ENCODE peak calls at places on chromosomes 1 and 21, in nine cellular contexts. One of them, this sample, is unnamed.

GRCh38 chr21:42819861-42820512 is 59.4 kb downstream of the WDR4 start:
- DNase-seq in right atrium auricular region: no peak
- DNase-seq in CD8-positive, alpha-beta memory T cell: no peak
- DNase-seq in heart right ventricle: no peak
- DNase-seq in AG04450: no peak
- DNase-seq in K562: no peak
- DNase-seq in left lung: no peak
- DNase-seq in heart left ventricle: no peak
- DNase-seq in naive thymus-derived CD4-positive, alpha-beta T cell: no peak
- DNase-seq in this sample: no peak

GRCh38 chr1:2020310-2020655 is 1.1 kb downstream of the GABRD start:
- DNase-seq in heart left ventricle: no peak
- DNase-seq in AG04450: no peak
- DNase-seq in heart right ventricle: no peak
- DNase-seq in K562: no peak
- DNase-seq in CD8-positive, alpha-beta memory T cell: no peak
- DNase-seq in left lung: peak; percentile 43
- DNase-seq in right atrium auricular region: no peak
- DNase-seq in naive thymus-derived CD4-positive, alpha-beta T cell: no peak
- DNase-seq in this sample: no peak

GRCh38 chr1:212967767-212968166 is 17.4 kb downstream of the VASH2 start:
- DNase-seq in left lung: no peak
- DNase-seq in K562: peak; percentile 84
- DNase-seq in right atrium auricular region: no peak
- DNase-seq in heart right ventricle: no peak
- DNase-seq in CD8-positive, alpha-beta memory T cell: no peak
- DNase-seq in naive thymus-derived CD4-positive, alpha-beta T cell: no peak
- DNase-seq in AG04450: no peak
- DNase-seq in heart left ventricle: no peak
- DNase-seq in this sample: no peak

GRCh38 chr1:153833171-153833570 is 58.0 kb downstream of the SLC27A3 start:
- DNase-seq in naive thymus-derived CD4-positive, alpha-beta T cell: no peak
- DNase-seq in right atrium auricular region: no peak
- DNase-seq in heart right ventricle: no peak
- DNase-seq in left lung: no peak
- DNase-seq in AG04450: no peak
- DNase-seq in CD8-positive, alpha-beta memory T cell: no peak
- DNase-seq in K562: no peak
- DNase-seq in heart left ventricle: no peak
- DNase-seq in this sample: no peak

GRCh38 chr1:228072658-228073043 is 9.9 kb upstream of the ARF1 start:
- DNase-seq in CD8-positive, alpha-beta memory T cell: no peak
- DNase-seq in left lung: no peak
- DNase-seq in heart right ventricle: no peak
- DNase-seq in right atrium auricular region: no peak
- DNase-seq in naive thymus-derived CD4-positive, alpha-beta T cell: no peak
- DNase-seq in K562: no peak
- DNase-seq in heart left ventricle: peak; percentile 17
- DNase-seq in AG04450: no peak
- DNase-seq in this sample: peak; percentile 7

GRCh38 chr1:66468712-66469111 is 65.2 kb upstream of the SGIP1 start:
- DNase-seq in K562: no peak
- DNase-seq in naive thymus-derived CD4-positive, alpha-beta T cell: no peak
- DNase-seq in AG04450: no peak
- DNase-seq in right atrium auricular region: no peak
- DNase-seq in left lung: no peak
- DNase-seq in heart left ventricle: no peak
- DNase-seq in CD8-positive, alpha-beta memory T cell: no peak
- DNase-seq in heart right ventricle: no peak
- DNase-seq in this sample: no peak

GRCh38 chr1:232226197-232226681 is 403.7 kb downstream of the SIPA1L2 start:
- DNase-seq in AG04450: peak; percentile 20
- DNase-seq in K562: no peak
- DNase-seq in right atrium auricular region: peak; percentile 38
- DNase-seq in heart left ventricle: no peak
- DNase-seq in heart right ventricle: no peak
- DNase-seq in naive thymus-derived CD4-positive, alpha-beta T cell: peak; percentile 17
- DNase-seq in CD8-positive, alpha-beta memory T cell: no peak
- DNase-seq in left lung: no peak
- DNase-seq in this sample: no peak

GRCh38 chr21:44013380-44014088 is 1.4 kb downstream of the TRAPPC10 start:
- DNase-seq in AG04450: no peak
- DNase-seq in left lung: no peak
- DNase-seq in heart right ventricle: no peak
- DNase-seq in K562: no peak
- DNase-seq in right atrium auricular region: no peak
- DNase-seq in CD8-positive, alpha-beta memory T cell: peak; percentile 16
- DNase-seq in heart left ventricle: no peak
- DNase-seq in naive thymus-derived CD4-positive, alpha-beta T cell: peak; percentile 16
- DNase-seq in this sample: no peak

GRCh38 chr1:7003676-7004075 is 218.4 kb downstream of the CAMTA1 start:
- DNase-seq in heart right ventricle: no peak
- DNase-seq in K562: no peak
- DNase-seq in CD8-positive, alpha-beta memory T cell: no peak
- DNase-seq in heart left ventricle: no peak
- DNase-seq in AG04450: no peak
- DNase-seq in naive thymus-derived CD4-positive, alpha-beta T cell: no peak
- DNase-seq in left lung: no peak
- DNase-seq in right atrium auricular region: no peak
- DNase-seq in this sample: no peak

GRCh38 chr1:99707535-99708142 is 58.8 kb downstream of the FRRS1 start:
- DNase-seq in K562: peak; percentile 60
- DNase-seq in heart right ventricle: peak; percentile 66
- DNase-seq in naive thymus-derived CD4-positive, alpha-beta T cell: peak; percentile 18
- DNase-seq in right atrium auricular region: peak; percentile 87
- DNase-seq in AG04450: peak; percentile 11
- DNase-seq in CD8-positive, alpha-beta memory T cell: peak; percentile 40
- DNase-seq in heart left ventricle: peak; percentile 57
- DNase-seq in left lung: no peak
- DNase-seq in this sample: peak; percentile 62

GRCh38 chr1:100538935-100539835 is 1.2 kb downstream of the GPR88 start:
- DNase-seq in K562: no peak
- DNase-seq in heart left ventricle: peak; percentile 31
- DNase-seq in naive thymus-derived CD4-positive, alpha-beta T cell: peak; percentile 34
- DNase-seq in AG04450: no peak
- DNase-seq in CD8-positive, alpha-beta memory T cell: no peak
- DNase-seq in left lung: peak; percentile 87
- DNase-seq in heart right ventricle: no peak
- DNase-seq in right atrium auricular region: no peak
- DNase-seq in this sample: peak; percentile 19

GRCh38 chr1:210384625-210385024 is 55.9 kb downstream of the HHAT start:
- DNase-seq in naive thymus-derived CD4-positive, alpha-beta T cell: no peak
- DNase-seq in heart left ventricle: no peak
- DNase-seq in AG04450: no peak
- DNase-seq in heart right ventricle: no peak
- DNase-seq in CD8-positive, alpha-beta memory T cell: no peak
- DNase-seq in K562: no peak
- DNase-seq in left lung: no peak
- DNase-seq in right atrium auricular region: no peak
- DNase-seq in this sample: no peak

GRCh38 chr1:94606471-94606870 is 64.9 kb upstream of the F3 start:
- DNase-seq in heart right ventricle: no peak
- DNase-seq in K562: no peak
- DNase-seq in left lung: no peak
- DNase-seq in naive thymus-derived CD4-positive, alpha-beta T cell: no peak
- DNase-seq in CD8-positive, alpha-beta memory T cell: no peak
- DNase-seq in right atrium auricular region: no peak
- DNase-seq in AG04450: no peak
- DNase-seq in heart left ventricle: no peak
- DNase-seq in this sample: no peak
- H3K27ac ChIP-seq in heart right ventricle: no peak overlapping the region
- H3K27ac ChIP-seq in K562: no peak overlapping the region
- H3K27ac ChIP-seq in left lung: no peak overlapping the region
- H3K27ac ChIP-seq in naive thymus-derived CD4-positive, alpha-beta T cell: no peak overlapping the region
- H3K27ac ChIP-seq in CD8-positive, alpha-beta memory T cell: no peak overlapping the region
- H3K27ac ChIP-seq in right atrium auricular region: no peak overlapping the region
- H3K27ac ChIP-seq in AG04450: no peak overlapping the region
- H3K27ac ChIP-seq in heart left ventricle: no peak overlapping the region
- H3K27ac ChIP-seq in this sample: no peak overlapping the region

DNA sequence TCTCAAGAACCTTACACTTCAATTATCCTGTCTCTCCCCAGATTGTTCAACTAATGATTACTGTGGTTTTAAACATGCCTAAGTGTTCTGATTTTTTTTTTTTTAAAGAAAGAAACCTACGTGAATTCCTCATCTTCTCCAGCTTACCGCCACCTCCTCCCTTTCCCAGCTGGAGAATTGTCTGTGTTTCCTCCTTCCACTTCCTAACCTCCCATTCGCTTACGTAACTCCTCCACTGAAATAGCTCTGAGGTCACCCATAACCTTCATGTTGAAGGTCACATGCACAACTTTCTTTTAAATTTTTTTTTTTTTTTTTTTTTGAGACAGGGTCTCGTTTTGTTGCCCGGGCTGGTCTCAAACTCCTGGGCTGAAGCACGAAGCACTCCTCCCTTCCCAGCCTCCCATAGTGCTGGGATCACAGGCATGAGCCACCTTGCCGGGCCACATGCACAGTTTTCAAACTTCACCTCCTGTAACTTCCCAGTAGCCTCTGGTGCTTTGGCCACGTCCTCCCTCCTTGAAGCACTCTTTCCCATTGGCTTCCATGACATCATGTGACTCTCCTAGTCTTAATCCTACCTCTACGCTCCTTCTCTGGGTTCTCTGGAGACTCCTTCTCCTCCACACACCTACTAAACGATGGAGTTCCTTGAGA is 9.8 kb upstream of the CAPZB start:
- DNase-seq in left lung: no peak
- DNase-seq in heart left ventricle: no peak
- DNase-seq in CD8-positive, alpha-beta memory T cell: no peak
- DNase-seq in AG04450: no peak
- DNase-seq in heart right ventricle: peak; percentile 75
- DNase-seq in right atrium auricular region: no peak
- DNase-seq in naive thymus-derived CD4-positive, alpha-beta T cell: no peak
- DNase-seq in K562: peak; percentile 39
- DNase-seq in this sample: no peak
- H3K27ac ChIP-seq in left lung: peak overlapping the region; percentile 72
- H3K27ac ChIP-seq in heart left ventricle: peak overlapping the region; percentile 85
- H3K27ac ChIP-seq in CD8-positive, alpha-beta memory T cell: no peak overlapping the region
- H3K27ac ChIP-seq in AG04450: no peak overlapping the region
- H3K27ac ChIP-seq in heart right ventricle: peak overlapping the region; percentile 80
- H3K27ac ChIP-seq in right atrium auricular region: peak overlapping the region; percentile 67
- H3K27ac ChIP-seq in naive thymus-derived CD4-positive, alpha-beta T cell: no peak overlapping the region
- H3K27ac ChIP-seq in K562: no peak overlapping the region
- H3K27ac ChIP-seq in this sample: peak overlapping the region; percentile 90

GRCh38 chr21:39341249-39341923 is 7.5 kb downstream of the HMGN1 start:
- DNase-seq in AG04450: no peak
- DNase-seq in right atrium auricular region: no peak
- DNase-seq in heart right ventricle: no peak
- DNase-seq in heart left ventricle: no peak
- DNase-seq in naive thymus-derived CD4-positive, alpha-beta T cell: no peak
- DNase-seq in K562: no peak
- DNase-seq in left lung: no peak
- DNase-seq in CD8-positive, alpha-beta memory T cell: no peak
- DNase-seq in this sample: no peak
- H3K27ac ChIP-seq in AG04450: no peak overlapping the region
- H3K27ac ChIP-seq in right atrium auricular region: no peak overlapping the region
- H3K27ac ChIP-seq in heart right ventricle: no peak overlapping the region
- H3K27ac ChIP-seq in heart left ventricle: no peak overlapping the region
- H3K27ac ChIP-seq in naive thymus-derived CD4-positive, alpha-beta T cell: no peak overlapping the region
- H3K27ac ChIP-seq in K562: no peak overlapping the region
- H3K27ac ChIP-seq in left lung: no peak overlapping the region
- H3K27ac ChIP-seq in CD8-positive, alpha-beta memory T cell: no peak overlapping the region
- H3K27ac ChIP-seq in this sample: no peak overlapping the region

GRCh38 chr21:17396948-17397347 is 115.9 kb upstream of the CXADR start:
- DNase-seq in left lung: no peak
- DNase-seq in CD8-positive, alpha-beta memory T cell: no peak
- DNase-seq in heart right ventricle: no peak
- DNase-seq in naive thymus-derived CD4-positive, alpha-beta T cell: no peak
- DNase-seq in heart left ventricle: no peak
- DNase-seq in right atrium auricular region: no peak
- DNase-seq in AG04450: no peak
- DNase-seq in K562: no peak
- DNase-seq in this sample: no peak
- H3K27ac ChIP-seq in left lung: no peak overlapping the region
- H3K27ac ChIP-seq in CD8-positive, alpha-beta memory T cell: no peak overlapping the region
- H3K27ac ChIP-seq in heart right ventricle: no peak overlapping the region
- H3K27ac ChIP-seq in naive thymus-derived CD4-positive, alpha-beta T cell: no peak overlapping the region
- H3K27ac ChIP-seq in heart left ventricle: no peak overlapping the region
- H3K27ac ChIP-seq in right atrium auricular region: no peak overlapping the region
- H3K27ac ChIP-seq in AG04450: no peak overlapping the region
- H3K27ac ChIP-seq in K562: no peak overlapping the region
- H3K27ac ChIP-seq in this sample: no peak overlapping the region

GRCh38 chr1:244324176-244324883 is 127.4 kb downstream of the ADSS2 start:
- DNase-seq in naive thymus-derived CD4-positive, alpha-beta T cell: no peak
- DNase-seq in left lung: no peak
- DNase-seq in heart right ventricle: no peak
- DNase-seq in right atrium auricular region: no peak
- DNase-seq in CD8-positive, alpha-beta memory T cell: no peak
- DNase-seq in heart left ventricle: no peak
- DNase-seq in AG04450: no peak
- DNase-seq in K562: no peak
- DNase-seq in this sample: no peak

GRCh38 chr1:244322791-244323521 is 128.8 kb downstream of the ADSS2 start:
- DNase-seq in heart left ventricle: no peak
- DNase-seq in heart right ventricle: peak; percentile 36
- DNase-seq in K562: peak; percentile 68
- DNase-seq in naive thymus-derived CD4-positive, alpha-beta T cell: no peak
- DNase-seq in right atrium auricular region: no peak
- DNase-seq in CD8-positive, alpha-beta memory T cell: no peak
- DNase-seq in AG04450: peak; percentile 82
- DNase-seq in left lung: no peak
- DNase-seq in this sample: no peak

GRCh38 chr1:244325056-244325764 is 126.5 kb downstream of the ADSS2 start:
- DNase-seq in heart left ventricle: no peak
- DNase-seq in right atrium auricular region: no peak
- DNase-seq in AG04450: no peak
- DNase-seq in naive thymus-derived CD4-positive, alpha-beta T cell: no peak
- DNase-seq in CD8-positive, alpha-beta memory T cell: no peak
- DNase-seq in K562: no peak
- DNase-seq in left lung: no peak
- DNase-seq in heart right ventricle: no peak
- DNase-seq in this sample: no peak

GRCh38 chr1:244319283-244320132 is 132.2 kb downstream of the ADSS2 start:
- DNase-seq in naive thymus-derived CD4-positive, alpha-beta T cell: no peak
- DNase-seq in AG04450: peak; percentile 36
- DNase-seq in heart left ventricle: no peak
- DNase-seq in right atrium auricular region: no peak
- DNase-seq in heart right ventricle: no peak
- DNase-seq in K562: no peak
- DNase-seq in CD8-positive, alpha-beta memory T cell: peak; percentile 20
- DNase-seq in left lung: no peak
- DNase-seq in this sample: no peak

GRCh38 chr1:244322181-244322580 is 129.5 kb downstream of the ADSS2 start:
- DNase-seq in naive thymus-derived CD4-positive, alpha-beta T cell: no peak
- DNase-seq in AG04450: no peak
- DNase-seq in CD8-positive, alpha-beta memory T cell: no peak
- DNase-seq in right atrium auricular region: no peak
- DNase-seq in heart left ventricle: no peak
- DNase-seq in K562: no peak
- DNase-seq in left lung: no peak
- DNase-seq in heart right ventricle: no peak
- DNase-seq in this sample: no peak
- H3K27ac ChIP-seq in naive thymus-derived CD4-positive, alpha-beta T cell: no peak overlapping the region
- H3K27ac ChIP-seq in AG04450: no peak overlapping the region
- H3K27ac ChIP-seq in CD8-positive, alpha-beta memory T cell: peak overlapping the region; percentile 64
- H3K27ac ChIP-seq in right atrium auricular region: peak overlapping the region; percentile 62
- H3K27ac ChIP-seq in heart left ventricle: peak overlapping the region; percentile 88
- H3K27ac ChIP-seq in K562: peak overlapping the region; percentile 81
- H3K27ac ChIP-seq in left lung: peak overlapping the region; percentile 91
- H3K27ac ChIP-seq in heart right ventricle: peak overlapping the region; percentile 54
- H3K27ac ChIP-seq in this sample: peak overlapping the region; percentile 71

GRCh38 chr1:225923692-225924555 is at the start of gene PYCR2:
- DNase-seq in left lung: peak; percentile 96
- DNase-seq in heart right ventricle: peak; percentile 94
- DNase-seq in heart left ventricle: peak; percentile 97
- DNase-seq in naive thymus-derived CD4-positive, alpha-beta T cell: peak; percentile 93
- DNase-seq in K562: peak; percentile 99
- DNase-seq in right atrium auricular region: peak; percentile 97
- DNase-seq in CD8-positive, alpha-beta memory T cell: peak; percentile 91
- DNase-seq in AG04450: peak; percentile 91
- DNase-seq in this sample: peak; percentile 96
- H3K27ac ChIP-seq in left lung: peak within 1 kb of the TSS; percentile 80
- H3K27ac ChIP-seq in heart right ventricle: peak within 1 kb of the TSS; percentile 90
- H3K27ac ChIP-seq in heart left ventricle: peak within 1 kb of the TSS; percentile 96
- H3K27ac ChIP-seq in naive thymus-derived CD4-positive, alpha-beta T cell: peak within 1 kb of the TSS; percentile 95
- H3K27ac ChIP-seq in K562: peak within 1 kb of the TSS; percentile 93
- H3K27ac ChIP-seq in right atrium auricular region: peak within 1 kb of the TSS; percentile 97
- H3K27ac ChIP-seq in CD8-positive, alpha-beta memory T cell: peak within 1 kb of the TSS; percentile 96
- H3K27ac ChIP-seq in AG04450: peak within 1 kb of the TSS; percentile 81
- H3K27ac ChIP-seq in this sample: peak within 1 kb of the TSS; percentile 93

This sample was measured in left ventricle myocardium inferior.